ENCODE peak calls at places on chromosomes 3 and 15, in five cellular contexts. M is hepatic stellate cell, Z is stomach, L is GM23338, Y is HCT116. I is an unnamed sample.

GRCh38 chr3:82202254-82202653 is 440.8 kb upstream of the GBE1 start:
- DNase-seq in M (no peak), Z (no peak), L (no peak), Y (no peak), I (no peak)

GRCh38 chr3:16336876-16337275 is 71.9 kb downstream of the OXNAD1 start:
- DNase-seq in M (no peak), Z (no peak), L (no peak), Y (no peak), I (no peak)

GRCh38 chr3:119700269-119700919 is 2.4 kb upstream of the CFAP91 start:
- DNase-seq in M (no peak), Z (no peak), L (no peak), Y (no peak), I (no peak)

GRCh38 chr3:39150803-39151631 is 2.4 kb downstream of the CSRNP1 start:
- DNase-seq in M (peak; percentile 90), Z (peak; percentile 78), L (peak; percentile 95), Y (no peak), I (peak; percentile 98)

GRCh38 chr15:75069301-75069925 is 46.0 kb downstream of the PPCDC start:
- DNase-seq in M (no peak), Z (no peak), L (no peak), Y (no peak), I (peak; percentile 58)

GRCh38 chr3:58691997-58692396 is 25.4 kb upstream of the FAM3D start:
- DNase-seq in M (no peak), Z (no peak), L (peak; percentile 79), Y (peak; percentile 41), I (no peak)

GRCh38 chr15:77002954-77003912 is 8.3 kb downstream of the PSTPIP1 start:
- DNase-seq in M (no peak), Z (peak; percentile 53), L (no peak), Y (no peak), I (no peak)

GRCh38 chr15:80199366-80199765 is 46.6 kb downstream of the FAH start:
- DNase-seq in M (no peak), Z (no peak), L (peak; percentile 57), Y (no peak), I (peak; percentile 29)

GRCh38 chr3:115401891-115402501 is 221.3 kb upstream of the GAP43 start:
- DNase-seq in M (peak; percentile 25), Z (no peak), L (no peak), Y (no peak), I (no peak)

GRCh38 chr15:39657714-39658113 is 76.8 kb downstream of the THBS1 start:
- DNase-seq in M (peak; percentile 34), Z (no peak), L (no peak), Y (no peak), I (no peak)

GRCh38 chr3:30162579-30162978 is 443.8 kb upstream of the TGFBR2 start:
- DNase-seq in M (peak; percentile 2), Z (no peak), L (no peak), Y (no peak), I (no peak)

GRCh38 chr15:61382927-61383326 is 153.8 kb upstream of the RORA start:
- DNase-seq in M (no peak), Z (no peak), L (no peak), Y (no peak), I (no peak)

GRCh38 chr15:44394062-44394461 is 33.4 kb upstream of the CTDSPL2 start:
- DNase-seq in M (no peak), Z (no peak), L (no peak), Y (no peak), I (no peak)

GRCh38 chr3:77204788-77205187 is 164.9 kb downstream of the ROBO2 start:
- DNase-seq in M (no peak), Z (no peak), L (peak; percentile 39), Y (no peak), I (no peak)

GRCh38 chr3:129597087-129597791 is 9.2 kb downstream of the PLXND1 start:
- DNase-seq in M (peak; percentile 78), Z (no peak), L (no peak), Y (no peak), I (no peak)

GRCh38 chr3:53346514-53346913 is 829 bp downstream of the DCP1A start:
- DNase-seq in M (no peak), Z (no peak), L (peak; percentile 27), Y (no peak), I (no peak)

GRCh38 chr15:73907018-73907394 is 19.3 kb upstream of the LOXL1 start:
- DNase-seq in M (no peak), Z (no peak), L (no peak), Y (no peak), I (no peak)

GRCh38 chr15:56042982-56043980 is 49.9 kb upstream of the NEDD4 start:
- DNase-seq in M (no peak), Z (no peak), L (peak; percentile 6), Y (no peak), I (no peak)

GRCh38 chr3:194051554-194052175 is 84.3 kb upstream of the HES1 start:
- DNase-seq in M (no peak), Z (no peak), L (no peak), Y (no peak), I (no peak)

GRCh38 chr3:39125837-39126500 is 18.5 kb downstream of the TTC21A start:
- DNase-seq in M (no peak), Z (no peak), L (no peak), Y (no peak), I (no peak)

GRCh38 chr3:132978464-132978863 is 59.7 kb upstream of the TMEM108 start:
- DNase-seq in M (no peak), Z (no peak), L (no peak), Y (no peak), I (no peak)

GRCh38 chr3:104066658-104067057 is 1300.1 kb upstream of the ALCAM start:
- DNase-seq in M (no peak), Z (no peak), L (peak; percentile 13), Y (no peak), I (no peak)

GRCh38 chr3:178420033-178420432 is 116.2 kb upstream of the KCNMB2 start:
- DNase-seq in M (no peak), Z (no peak), L (no peak), Y (no peak), I (no peak)

GRCh38 chr15:77784361-77785292 is 151.9 kb upstream of the LINGO1 start:
- DNase-seq in M (peak; percentile 54), Z (no peak), L (peak; percentile 87), Y (peak; percentile 23), I (no peak)

GRCh38 chr15:91148243-91148642 is 48.2 kb downstream of the SV2B start:
- DNase-seq in M (no peak), Z (no peak), L (no peak), Y (no peak), I (no peak)

I was measured in coronary artery.